ENCODE peak calls at places on chromosomes 6 and 20, in eight cellular contexts. J, S, O, F, Z, D, T and B are unnamed samples.
A peak's percentile ranks its signal among the peaks of the same experiment; 100 is the strongest.

GRCh38 chr20:31713312-31714049 is 9.2 kb downstream of the BCL2L1 start:
- DNase-seq in J (peak; percentile 40), S (peak; percentile 81), O (peak; percentile 83), F (peak; percentile 78), Z (peak; percentile 88), D (peak; percentile 66), T (peak; percentile 45), B (no peak)

GRCh38 chr6:6466967-6467761 is 121.4 kb upstream of the LY86 start:
- DNase-seq in J (no peak), S (no peak), O (no peak), F (no peak), Z (no peak), D (no peak), T (peak; percentile 10), B (no peak)

GRCh38 chr20:61756966-61757677 is 308.6 kb downstream of the TAF4 start:
- DNase-seq in J (no peak), S (no peak), O (no peak), F (no peak), Z (no peak), D (peak; percentile 10), T (no peak), B (no peak)

GRCh38 chr6:157442296-157442695 is 61.3 kb downstream of the ZDHHC14 start:
- DNase-seq in J (no peak), S (no peak), O (peak; percentile 37), F (no peak), Z (no peak), D (no peak), T (no peak), B (no peak)

GRCh38 chr6:15546591-15546990 is 116.2 kb downstream of the DTNBP1 start:
- DNase-seq in J (no peak), S (no peak), O (no peak), F (no peak), Z (no peak), D (no peak), T (no peak), B (no peak)

GRCh38 chr6:157528931-157529653 is 148.1 kb downstream of the ZDHHC14 start:
- DNase-seq in J (no peak), S (no peak), O (peak; percentile 19), F (no peak), Z (peak; percentile 63), D (no peak), T (peak; percentile 33), B (no peak)

GRCh38 chr6:97947841-97948240 is 664.8 kb upstream of the MMS22L start:
- DNase-seq in J (peak; percentile 68), S (no peak), O (peak; percentile 9), F (no peak), Z (no peak), D (peak; percentile 46), T (peak; percentile 74), B (no peak)

GRCh38 chr20:57509665-57510237 is 15.2 kb downstream of the CTCFL start:
- DNase-seq in J (no peak), S (no peak), O (no peak), F (peak; percentile 68), Z (no peak), D (no peak), T (no peak), B (no peak)

GRCh38 chr20:60694763-60695162 is 557.3 kb upstream of the CDH4 start:
- DNase-seq in J (no peak), S (no peak), O (no peak), F (no peak), Z (no peak), D (no peak), T (no peak), B (no peak)

GRCh38 chr6:14066782-14067406 is 50.7 kb upstream of the CD83 start:
- DNase-seq in J (no peak), S (no peak), O (peak; percentile 47), F (peak; percentile 54), Z (no peak), D (no peak), T (peak; percentile 82), B (no peak)

DNA sequence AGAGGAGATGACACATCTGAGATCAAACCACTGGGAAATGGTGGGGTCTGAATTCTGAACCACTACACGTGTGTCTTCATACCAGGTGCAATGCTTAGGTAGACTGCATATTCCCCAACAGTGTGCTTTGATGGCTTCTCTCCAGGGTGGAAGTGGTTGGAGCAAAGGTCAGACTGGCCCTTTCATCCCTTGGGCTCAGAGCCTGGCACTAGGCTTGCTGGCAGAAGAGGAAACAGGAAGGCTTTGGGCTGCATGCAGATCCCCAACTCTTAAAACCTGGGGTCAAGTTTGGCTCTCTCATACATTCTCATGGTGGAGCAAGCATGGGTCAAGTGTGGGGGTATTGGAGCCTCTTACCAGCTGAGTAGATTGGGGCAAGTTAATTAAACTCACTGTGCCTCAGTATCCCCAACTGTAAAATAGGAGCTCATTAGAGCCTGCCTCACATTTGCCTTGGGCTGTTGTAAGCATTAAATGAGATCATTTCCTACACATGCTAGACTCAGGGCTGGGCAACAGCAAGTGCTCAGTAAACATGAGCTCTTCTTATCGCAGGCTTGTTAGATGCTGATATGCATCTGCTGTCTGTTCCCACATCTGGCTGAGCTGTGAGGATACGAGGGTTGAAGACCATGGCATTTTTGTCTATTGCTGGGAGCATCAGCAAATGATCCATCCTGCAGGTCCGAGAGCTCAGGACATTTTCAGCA is 51.6 kb upstream of the FAM83D start:
- DNase-seq in J (no peak), S (no peak), O (no peak), F (no peak), Z (no peak), D (no peak), T (no peak), B (peak; percentile 38)
- H3K27ac ChIP-seq in J (no peak overlapping the region), S (peak overlapping the region; percentile 49), O (no peak overlapping the region), F (no peak overlapping the region), Z (peak overlapping the region; percentile 9), D (peak overlapping the region; percentile 70), T (no peak overlapping the region), B (peak overlapping the region; percentile 88)

GRCh38 chr20:38607351-38607750 is 5.7 kb downstream of the ARHGAP40 start:
- DNase-seq in J (no peak), S (no peak), O (no peak), F (no peak), Z (no peak), D (no peak), T (no peak), B (no peak)
- H3K4me3 ChIP-seq in J (no peak overlapping the region), S (no peak overlapping the region), O (no peak overlapping the region), F (no peak overlapping the region), Z (no peak overlapping the region), D (no peak overlapping the region), T (no peak overlapping the region), B (no peak overlapping the region)

GRCh38 chr6:21462519-21462852 is 131.1 kb upstream of the SOX4 start:
- DNase-seq in J (no peak), S (no peak), O (no peak), F (no peak), Z (no peak), D (no peak), T (no peak), B (no peak)
- H3K27ac ChIP-seq in J (no peak overlapping the region), S (no peak overlapping the region), O (no peak overlapping the region), F (no peak overlapping the region), Z (no peak overlapping the region), D (no peak overlapping the region), T (no peak overlapping the region), B (no peak overlapping the region)

GRCh38 chr6:26439552-26440125 is 665 bp upstream of the BTN3A3 start:
- DNase-seq in J (no peak), S (no peak), O (no peak), F (no peak), Z (no peak), D (no peak), T (no peak), B (no peak)

GRCh38 chr6:26439151-26439550 is 1.2 kb upstream of the BTN3A3 start:
- DNase-seq in J (no peak), S (no peak), O (no peak), F (no peak), Z (no peak), D (no peak), T (no peak), B (no peak)

GRCh38 chr6:26440977-26441358 is 664 bp downstream of the BTN3A3 start:
- DNase-seq in J (no peak), S (no peak), O (no peak), F (no peak), Z (no peak), D (no peak), T (no peak), B (no peak)

GRCh38 chr6:26438000-26438399 is 2.3 kb upstream of the BTN3A3 start:
- DNase-seq in J (no peak), S (no peak), O (no peak), F (no peak), Z (no peak), D (no peak), T (no peak), B (no peak)

GRCh38 chr6:26441977-26442376 is 1.7 kb downstream of the BTN3A3 start:
- DNase-seq in J (no peak), S (no peak), O (no peak), F (no peak), Z (no peak), D (no peak), T (no peak), B (no peak)
- H3K4me3 ChIP-seq in J (no peak overlapping the region), S (no peak overlapping the region), O (no peak overlapping the region), F (no peak overlapping the region), Z (peak overlapping the region; percentile 70), D (peak overlapping the region; percentile 61), T (no peak overlapping the region), B (peak overlapping the region; percentile 85)

DNA sequence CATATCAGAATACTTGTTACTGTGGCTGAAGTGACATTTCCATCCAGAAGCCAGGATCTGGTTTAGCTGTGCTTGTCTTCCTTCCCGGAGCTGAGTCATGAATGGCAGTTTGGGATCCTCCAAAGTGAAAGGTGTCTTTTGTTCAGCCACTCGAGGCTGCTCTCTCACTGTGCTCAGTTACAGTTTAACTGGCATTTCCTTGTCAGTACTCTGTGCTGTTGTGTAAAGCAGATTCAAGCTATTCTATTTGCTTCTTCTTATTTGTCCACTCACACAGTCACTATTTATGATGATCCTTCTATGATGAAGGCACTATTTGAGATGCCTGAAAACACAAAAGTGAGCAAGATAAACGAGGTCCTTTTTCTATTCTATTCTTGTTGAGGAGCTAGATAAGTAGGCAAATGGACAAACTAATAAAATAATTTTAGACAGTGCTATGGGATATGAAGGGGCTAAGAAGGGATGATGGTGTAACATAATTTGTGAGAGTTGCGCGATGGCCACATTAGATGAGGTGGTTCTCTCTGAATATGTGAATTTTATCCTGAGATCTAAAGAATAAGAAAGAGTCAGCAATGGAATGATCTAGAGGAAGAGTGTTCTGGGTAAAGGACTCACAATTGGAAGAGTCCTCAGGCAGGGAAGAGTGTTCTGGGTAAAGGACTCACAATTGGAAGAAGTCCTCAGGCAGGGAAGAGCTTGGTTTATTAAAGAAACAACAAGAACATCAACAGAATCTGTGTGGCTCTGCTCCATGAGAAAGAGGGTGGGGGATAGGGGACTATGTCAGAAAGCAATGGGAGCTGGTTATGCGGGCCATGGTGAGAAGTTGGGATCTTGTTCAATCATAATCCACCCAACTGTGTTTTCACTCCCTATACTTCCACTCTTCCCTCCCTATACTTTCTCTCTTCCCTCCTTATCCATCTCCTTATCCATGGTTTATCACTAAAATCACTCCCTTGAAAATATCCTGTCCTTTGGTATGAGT is 40.1 kb downstream of the CYP24A1 start:
- DNase-seq in J (no peak), S (no peak), O (no peak), F (no peak), Z (no peak), D (no peak), T (peak; percentile 67), B (no peak)
- H3K27ac ChIP-seq in J (no peak overlapping the region), S (no peak overlapping the region), O (peak overlapping the region; percentile 87), F (peak overlapping the region; percentile 96), Z (peak overlapping the region; percentile 50), D (peak overlapping the region; percentile 28), T (peak overlapping the region; percentile 75), B (no peak overlapping the region)